ENCODE peak calls at places on chromosomes 16 and 17, in nine cellular contexts. One of them, this sample, is unnamed.

GRCh38 chr17:55089955-55090573 is 121.5 kb downstream of the STXBP4 start:
- DNase-seq in ovary: no peak
- DNase-seq in GM23338: peak
- DNase-seq in heart left ventricle: no peak
- DNase-seq in AG10803: no peak
- DNase-seq in mammary epithelial cell: no peak
- DNase-seq in right cardiac atrium: no peak
- DNase-seq in DND-41: peak
- DNase-seq in body of pancreas: no peak
- DNase-seq in this sample: peak

GRCh38 chr17:193841-194806 is 12.7 kb upstream of the DOC2B start:
- DNase-seq in heart left ventricle: no peak
- DNase-seq in GM23338: no peak
- DNase-seq in mammary epithelial cell: no peak
- DNase-seq in DND-41: no peak
- DNase-seq in AG10803: no peak
- DNase-seq in ovary: no peak
- DNase-seq in body of pancreas: peak
- DNase-seq in right cardiac atrium: peak
- DNase-seq in this sample: no peak

GRCh38 chr17:67400193-67400592 is 23.1 kb downstream of the PITPNC1 start:
- DNase-seq in DND-41: peak
- DNase-seq in body of pancreas: no peak
- DNase-seq in right cardiac atrium: no peak
- DNase-seq in ovary: no peak
- DNase-seq in heart left ventricle: no peak
- DNase-seq in AG10803: no peak
- DNase-seq in mammary epithelial cell: no peak
- DNase-seq in GM23338: no peak
- DNase-seq in this sample: peak

GRCh38 chr17:6166492-6167179 is 96.5 kb downstream of the WSCD1 start:
- DNase-seq in GM23338: no peak
- DNase-seq in heart left ventricle: no peak
- DNase-seq in DND-41: no peak
- DNase-seq in right cardiac atrium: no peak
- DNase-seq in body of pancreas: no peak
- DNase-seq in mammary epithelial cell: no peak
- DNase-seq in ovary: no peak
- DNase-seq in AG10803: no peak
- DNase-seq in this sample: no peak

GRCh38 chr17:5706835-5707234 is 122.5 kb upstream of the NLRP1 start:
- DNase-seq in GM23338: peak
- DNase-seq in right cardiac atrium: peak
- DNase-seq in body of pancreas: peak
- DNase-seq in DND-41: peak
- DNase-seq in AG10803: peak
- DNase-seq in heart left ventricle: no peak
- DNase-seq in mammary epithelial cell: peak
- DNase-seq in ovary: peak
- DNase-seq in this sample: peak

GRCh38 chr16:3149630-3150345 is 15.0 kb downstream of the ZNF213 start:
- DNase-seq in heart left ventricle: peak
- DNase-seq in body of pancreas: peak
- DNase-seq in AG10803: peak
- DNase-seq in DND-41: no peak
- DNase-seq in ovary: peak
- DNase-seq in right cardiac atrium: peak
- DNase-seq in GM23338: peak
- DNase-seq in mammary epithelial cell: no peak
- DNase-seq in this sample: peak

GRCh38 chr17:40888321-40888720 is 3.3 kb upstream of the KRT20 start:
- DNase-seq in AG10803: no peak
- DNase-seq in GM23338: no peak
- DNase-seq in right cardiac atrium: no peak
- DNase-seq in mammary epithelial cell: no peak
- DNase-seq in DND-41: no peak
- DNase-seq in body of pancreas: no peak
- DNase-seq in ovary: no peak
- DNase-seq in heart left ventricle: no peak
- DNase-seq in this sample: no peak

GRCh38 chr17:72987166-72987565 is 105.3 kb downstream of the SLC39A11 start:
- DNase-seq in heart left ventricle: no peak
- DNase-seq in DND-41: no peak
- DNase-seq in mammary epithelial cell: no peak
- DNase-seq in right cardiac atrium: no peak
- DNase-seq in GM23338: no peak
- DNase-seq in AG10803: no peak
- DNase-seq in ovary: no peak
- DNase-seq in body of pancreas: no peak
- DNase-seq in this sample: no peak

GRCh38 chr16:48408688-48409087 is 23.5 kb upstream of the SIAH1 start:
- DNase-seq in ovary: no peak
- DNase-seq in mammary epithelial cell: peak
- DNase-seq in heart left ventricle: peak
- DNase-seq in DND-41: no peak
- DNase-seq in right cardiac atrium: peak
- DNase-seq in body of pancreas: peak
- DNase-seq in AG10803: peak
- DNase-seq in GM23338: no peak
- DNase-seq in this sample: no peak

GRCh38 chr16:57229079-57229478 is 16.0 kb upstream of the ARL2BP start:
- DNase-seq in mammary epithelial cell: no peak
- DNase-seq in body of pancreas: no peak
- DNase-seq in right cardiac atrium: no peak
- DNase-seq in ovary: no peak
- DNase-seq in GM23338: no peak
- DNase-seq in heart left ventricle: no peak
- DNase-seq in DND-41: no peak
- DNase-seq in AG10803: no peak
- DNase-seq in this sample: no peak

GRCh38 chr16:3983081-3983520 is 102.6 kb upstream of the CREBBP start:
- DNase-seq in heart left ventricle: peak
- DNase-seq in mammary epithelial cell: peak
- DNase-seq in GM23338: peak
- DNase-seq in AG10803: peak
- DNase-seq in ovary: peak
- DNase-seq in body of pancreas: peak
- DNase-seq in right cardiac atrium: peak
- DNase-seq in DND-41: peak
- DNase-seq in this sample: peak

GRCh38 chr16:87951550-87952538 is 610 bp downstream of the BANP start:
- DNase-seq in GM23338: peak
- DNase-seq in right cardiac atrium: peak
- DNase-seq in AG10803: peak
- DNase-seq in body of pancreas: peak
- DNase-seq in mammary epithelial cell: no peak
- DNase-seq in ovary: no peak
- DNase-seq in DND-41: peak
- DNase-seq in heart left ventricle: no peak
- DNase-seq in this sample: no peak

GRCh38 chr16:14298374-14299122 is 227.4 kb downstream of the MRTFB start:
- DNase-seq in ovary: no peak
- DNase-seq in mammary epithelial cell: no peak
- DNase-seq in GM23338: no peak
- DNase-seq in body of pancreas: no peak
- DNase-seq in DND-41: no peak
- DNase-seq in right cardiac atrium: peak
- DNase-seq in heart left ventricle: no peak
- DNase-seq in AG10803: no peak
- DNase-seq in this sample: no peak

GRCh38 chr17:42111265-42111636 is 1.3 kb downstream of the DHX58 start:
- DNase-seq in right cardiac atrium: peak
- DNase-seq in GM23338: no peak
- DNase-seq in ovary: no peak
- DNase-seq in DND-41: no peak
- DNase-seq in heart left ventricle: no peak
- DNase-seq in mammary epithelial cell: no peak
- DNase-seq in AG10803: no peak
- DNase-seq in body of pancreas: no peak
- DNase-seq in this sample: no peak

GRCh38 chr17:50686494-50687199 is 21.1 kb downstream of the ANKRD40 start:
- DNase-seq in mammary epithelial cell: no peak
- DNase-seq in right cardiac atrium: peak
- DNase-seq in heart left ventricle: peak
- DNase-seq in AG10803: peak
- DNase-seq in ovary: peak
- DNase-seq in GM23338: no peak
- DNase-seq in DND-41: no peak
- DNase-seq in body of pancreas: peak
- DNase-seq in this sample: peak

GRCh38 chr17:71455219-71455618 is 665.6 kb upstream of the SOX9 start:
- DNase-seq in right cardiac atrium: no peak
- DNase-seq in GM23338: no peak
- DNase-seq in heart left ventricle: no peak
- DNase-seq in DND-41: no peak
- DNase-seq in mammary epithelial cell: no peak
- DNase-seq in AG10803: no peak
- DNase-seq in ovary: no peak
- DNase-seq in body of pancreas: no peak
- DNase-seq in this sample: no peak

GRCh38 chr17:20094777-20095176 is 85.6 kb downstream of the SPECC1 start:
- DNase-seq in DND-41: no peak
- DNase-seq in mammary epithelial cell: peak
- DNase-seq in body of pancreas: no peak
- DNase-seq in AG10803: no peak
- DNase-seq in ovary: no peak
- DNase-seq in right cardiac atrium: no peak
- DNase-seq in heart left ventricle: no peak
- DNase-seq in GM23338: no peak
- DNase-seq in this sample: no peak

GRCh38 chr17:7654832-7655540 is 4.3 kb downstream of the ATP1B2 start:
- DNase-seq in ovary: no peak
- DNase-seq in right cardiac atrium: no peak
- DNase-seq in GM23338: no peak
- DNase-seq in mammary epithelial cell: no peak
- DNase-seq in DND-41: no peak
- DNase-seq in body of pancreas: no peak
- DNase-seq in AG10803: peak
- DNase-seq in heart left ventricle: no peak
- DNase-seq in this sample: no peak

GRCh38 chr16:89375021-89375420 is 115.3 kb downstream of the ANKRD11 start:
- DNase-seq in GM23338: no peak
- DNase-seq in right cardiac atrium: peak
- DNase-seq in heart left ventricle: no peak
- DNase-seq in AG10803: no peak
- DNase-seq in mammary epithelial cell: no peak
- DNase-seq in DND-41: no peak
- DNase-seq in ovary: no peak
- DNase-seq in body of pancreas: no peak
- DNase-seq in this sample: no peak

GRCh38 chr17:79033741-79034501 is 10.0 kb downstream of the C1QTNF1 start:
- DNase-seq in body of pancreas: no peak
- DNase-seq in ovary: peak
- DNase-seq in DND-41: no peak
- DNase-seq in right cardiac atrium: peak
- DNase-seq in heart left ventricle: peak
- DNase-seq in AG10803: no peak
- DNase-seq in GM23338: no peak
- DNase-seq in mammary epithelial cell: peak
- DNase-seq in this sample: peak

GRCh38 chr17:32941419-32942032 is 13.6 kb downstream of the TMEM98 start:
- DNase-seq in GM23338: no peak
- DNase-seq in DND-41: no peak
- DNase-seq in AG10803: no peak
- DNase-seq in body of pancreas: no peak
- DNase-seq in ovary: no peak
- DNase-seq in right cardiac atrium: no peak
- DNase-seq in mammary epithelial cell: no peak
- DNase-seq in heart left ventricle: no peak
- DNase-seq in this sample: no peak

GRCh38 chr16:23164736-23165135 is 15.5 kb upstream of the USP31 start:
- DNase-seq in DND-41: no peak
- DNase-seq in body of pancreas: no peak
- DNase-seq in ovary: no peak
- DNase-seq in mammary epithelial cell: no peak
- DNase-seq in GM23338: no peak
- DNase-seq in AG10803: no peak
- DNase-seq in heart left ventricle: no peak
- DNase-seq in right cardiac atrium: no peak
- DNase-seq in this sample: no peak
- H3K4me3 ChIP-seq in DND-41: no peak
- H3K4me3 ChIP-seq in body of pancreas: no peak
- H3K4me3 ChIP-seq in ovary: no peak
- H3K4me3 ChIP-seq in mammary epithelial cell: no peak
- H3K4me3 ChIP-seq in GM23338: no peak
- H3K4me3 ChIP-seq in AG10803: no peak
- H3K4me3 ChIP-seq in heart left ventricle: no peak
- H3K4me3 ChIP-seq in right cardiac atrium: no peak
- H3K4me3 ChIP-seq in this sample: no peak

GRCh38 chr17:45948498-45948880 is 50.6 kb upstream of the STH start:
- DNase-seq in AG10803: no peak
- DNase-seq in body of pancreas: no peak
- DNase-seq in right cardiac atrium: no peak
- DNase-seq in DND-41: no peak
- DNase-seq in mammary epithelial cell: no peak
- DNase-seq in GM23338: no peak
- DNase-seq in ovary: no peak
- DNase-seq in heart left ventricle: no peak
- DNase-seq in this sample: no peak
- H3K4me3 ChIP-seq in AG10803: peak
- H3K4me3 ChIP-seq in body of pancreas: no peak
- H3K4me3 ChIP-seq in right cardiac atrium: peak
- H3K4me3 ChIP-seq in DND-41: no peak
- H3K4me3 ChIP-seq in mammary epithelial cell: no peak
- H3K4me3 ChIP-seq in GM23338: peak
- H3K4me3 ChIP-seq in ovary: no peak
- H3K4me3 ChIP-seq in heart left ventricle: peak
- H3K4me3 ChIP-seq in this sample: no peak

GRCh38 chr16:1535391-1536291 is 2.2 kb downstream of the TMEM204 start:
- DNase-seq in right cardiac atrium: peak
- DNase-seq in DND-41: no peak
- DNase-seq in body of pancreas: no peak
- DNase-seq in GM23338: peak
- DNase-seq in mammary epithelial cell: no peak
- DNase-seq in AG10803: peak
- DNase-seq in ovary: no peak
- DNase-seq in heart left ventricle: no peak
- DNase-seq in this sample: peak
- H3K4me3 ChIP-seq in right cardiac atrium: peak
- H3K4me3 ChIP-seq in DND-41: no peak
- H3K4me3 ChIP-seq in body of pancreas: no peak
- H3K4me3 ChIP-seq in GM23338: no peak
- H3K4me3 ChIP-seq in mammary epithelial cell: no peak
- H3K4me3 ChIP-seq in AG10803: peak
- H3K4me3 ChIP-seq in ovary: peak
- H3K4me3 ChIP-seq in heart left ventricle: peak
- H3K4me3 ChIP-seq in this sample: peak

DNA sequence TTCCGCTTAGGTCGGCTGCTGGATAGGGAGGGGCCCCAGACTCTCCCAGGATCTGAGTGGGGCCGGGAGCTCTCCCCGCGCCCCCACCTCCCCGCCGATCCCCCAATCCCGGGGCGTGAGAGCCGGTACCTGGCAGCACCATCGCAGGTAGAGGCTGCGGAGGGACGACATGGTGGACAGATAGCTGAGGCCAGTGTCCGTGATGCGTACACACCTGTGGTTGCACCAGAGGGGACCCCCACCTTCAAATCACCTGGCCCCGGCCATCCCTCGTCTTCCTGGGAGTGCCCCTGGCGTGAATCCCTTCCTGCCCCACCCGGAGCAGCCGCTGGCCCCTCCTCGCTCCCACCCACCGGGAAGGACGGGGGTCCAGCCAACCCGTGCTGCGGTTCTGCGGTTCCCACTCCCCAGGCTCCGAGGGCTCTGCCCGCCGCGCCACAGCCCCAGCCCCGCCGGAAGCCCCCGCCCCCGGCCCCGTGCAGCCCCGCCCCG is 4.7 kb upstream of the WDR24 start:
- DNase-seq in mammary epithelial cell: no peak
- DNase-seq in right cardiac atrium: no peak
- DNase-seq in DND-41: no peak
- DNase-seq in heart left ventricle: no peak
- DNase-seq in GM23338: no peak
- DNase-seq in AG10803: no peak
- DNase-seq in ovary: no peak
- DNase-seq in body of pancreas: no peak
- DNase-seq in this sample: no peak
- H3K4me3 ChIP-seq in mammary epithelial cell: peak
- H3K4me3 ChIP-seq in right cardiac atrium: peak
- H3K4me3 ChIP-seq in DND-41: no peak
- H3K4me3 ChIP-seq in heart left ventricle: peak
- H3K4me3 ChIP-seq in GM23338: peak
- H3K4me3 ChIP-seq in AG10803: no peak
- H3K4me3 ChIP-seq in ovary: no peak
- H3K4me3 ChIP-seq in body of pancreas: no peak
- H3K4me3 ChIP-seq in this sample: no peak

This sample was measured in foreskin fibroblast.